ENCODE peak calls at places on chromosome 21, in four cellular contexts. Y is erythroblast; M is central memory CD4-positive, alpha-beta T cell; E is mesothelial cell of epicardium. R is an unnamed sample.
A peak's percentile ranks its signal among the peaks of the same experiment; 100 is the strongest.

GRCh38 chr21:42983102-42983501 is 8.7 kb downstream of the PKNOX1 start:
- DNase-seq in Y (no peak), M (no peak), E (no peak), R (no peak)

GRCh38 chr21:17428484-17428869 is 84.4 kb upstream of the CXADR start:
- DNase-seq in Y (no peak), M (no peak), E (no peak), R (no peak)

GRCh38 chr21:31526040-31526439 is 133.5 kb upstream of the SOD1 start:
- DNase-seq in Y (no peak), M (no peak), E (no peak), R (no peak)

GRCh38 chr21:24545807-24546361 is 1061.4 kb downstream of the MRPL39 start:
- DNase-seq in Y (no peak), M (no peak), E (no peak), R (no peak)

GRCh38 chr21:44925027-44925755 is 4.5 kb upstream of the ITGB2 start:
- DNase-seq in Y (no peak), M (no peak), E (no peak), R (no peak)

GRCh38 chr21:44897326-44898010 is 23.2 kb downstream of the ITGB2 start:
- DNase-seq in Y (peak; percentile 17), M (no peak), E (no peak), R (no peak)

GRCh38 chr21:45506836-45507522 is 35.3 kb downstream of the SLC19A1 start:
- DNase-seq in Y (no peak), M (no peak), E (no peak), R (no peak)

GRCh38 chr21:37232274-37233018 is 34.7 kb downstream of the VPS26C start:
- DNase-seq in Y (no peak), M (no peak), E (no peak), R (no peak)

GRCh38 chr21:41112740-41113692 is 54.9 kb upstream of the BACE2 start:
- DNase-seq in Y (peak; percentile 31), M (peak; percentile 7), E (no peak), R (no peak)

GRCh38 chr21:45642122-45642813 is 1.3 kb upstream of the PCBP3 start:
- DNase-seq in Y (no peak), M (no peak), E (no peak), R (no peak)

GRCh38 chr21:32186843-32187242 is 92.0 kb downstream of the MIS18A start:
- DNase-seq in Y (no peak), M (no peak), E (no peak), R (no peak)

GRCh38 chr21:41482321-41482720 is 25.6 kb downstream of the TMPRSS2 start:
- DNase-seq in Y (no peak), M (no peak), E (no peak), R (no peak)

GRCh38 chr21:42118901-42119300 is 47.8 kb downstream of the UMODL1 start:
- DNase-seq in Y (peak; percentile 9), M (no peak), E (no peak), R (no peak)

GRCh38 chr21:14862794-14863720 is 201.7 kb downstream of the NRIP1 start:
- DNase-seq in Y (peak; percentile 55), M (no peak), E (no peak), R (no peak)

GRCh38 chr21:42400525-42400924 is 3.2 kb upstream of the UBASH3A start:
- DNase-seq in Y (no peak), M (no peak), E (no peak), R (no peak)

GRCh38 chr21:36847189-36847588 is 119.3 kb downstream of the HLCS start:
- DNase-seq in Y (no peak), M (no peak), E (no peak), R (no peak)

GRCh38 chr21:46456750-46457149 is 1.9 kb upstream of the DIP2A start:
- DNase-seq in Y (no peak), M (no peak), E (no peak), R (no peak)

GRCh38 chr21:42360317-42360716 is 6.0 kb downstream of the TFF1 start:
- DNase-seq in Y (peak; percentile 17), M (no peak), E (no peak), R (no peak)

GRCh38 chr21:31370893-31371652 is 27.0 kb upstream of the TIAM1 start:
- DNase-seq in Y (no peak), M (no peak), E (no peak), R (no peak)

GRCh38 chr21:29547998-29548397 is 249.3 kb downstream of the BACH1 start:
- DNase-seq in Y (no peak), M (no peak), E (no peak), R (no peak)

GRCh38 chr21:15731243-15731613 is 1.4 kb downstream of the USP25 start:
- DNase-seq in Y (peak; percentile 53), M (peak; percentile 24), E (no peak), R (no peak)

GRCh38 chr21:37496972-37497371 is 130.4 kb downstream of the DYRK1A start:
- DNase-seq in Y (peak; percentile 38), M (no peak), E (no peak), R (no peak)

GRCh38 chr21:34054259-34054658 is 19.1 kb upstream of the MRPS6 start:
- DNase-seq in Y (no peak), M (no peak), E (no peak), R (no peak)

GRCh38 chr21:34846214-34846575 is 177.4 kb downstream of the CLIC6 start:
- DNase-seq in Y (no peak), M (no peak), E (no peak), R (no peak)

GRCh38 chr21:45986316-45987051 is 4.9 kb downstream of the COL6A1 start:
- DNase-seq in Y (no peak), M (no peak), E (no peak), R (no peak)

GRCh38 chr21:34198232-34199120 is 125.1 kb downstream of the MRPS6 start:
- DNase-seq in Y (no peak), M (peak; percentile 13), E (no peak), R (no peak)

GRCh38 chr21:43778469-43779335 is 2.6 kb upstream of the CSTB start:
- DNase-seq in Y (no peak), M (no peak), E (no peak), R (no peak)

GRCh38 chr21:35217504-35218060 is 168.5 kb upstream of the RUNX1 start:
- DNase-seq in Y (no peak), M (no peak), E (no peak), R (no peak)

GRCh38 chr21:34836933-34837505 is 168.2 kb downstream of the CLIC6 start:
- DNase-seq in Y (no peak), M (no peak), E (no peak), R (no peak)

GRCh38 chr21:38477241-38477640 is 21.0 kb downstream of the ERG start:
- DNase-seq in Y (no peak), M (no peak), E (no peak), R (no peak)

GRCh38 chr21:38244885-38245869 is 11.6 kb upstream of the KCNJ15 start:
- DNase-seq in Y (no peak), M (peak; percentile 62), E (no peak), R (no peak)

GRCh38 chr21:42021751-42022430 is 11.7 kb upstream of the ZBTB21 start:
- DNase-seq in Y (no peak), M (no peak), E (no peak), R (no peak)

GRCh38 chr21:42376338-42376982 is 10.1 kb upstream of the TFF1 start:
- DNase-seq in Y (peak; percentile 61), M (no peak), E (no peak), R (no peak)

GRCh38 chr21:38134084-38134873 is 122.5 kb upstream of the KCNJ15 start:
- DNase-seq in Y (no peak), M (no peak), E (no peak), R (no peak)

R was measured in coronary artery.